ENCODE peak calls at places on chromosomes 13 and 19, in seven cellular contexts. One of them, this sample, is unnamed.

GRCh38 chr13:49690133-49690989 is 925 bp downstream of the EBPL start:
- DNase-seq in HCT116: no peak
- DNase-seq in SK-N-SH: peak
- DNase-seq in HepG2: peak
- DNase-seq in K562: peak
- DNase-seq in H1: no peak
- DNase-seq in GM12878: no peak
- DNase-seq in this sample: no peak

GRCh38 chr19:46402725-46403124 is 10.6 kb downstream of the CCDC8 start:
- DNase-seq in HCT116: no peak
- DNase-seq in SK-N-SH: no peak
- DNase-seq in HepG2: no peak
- DNase-seq in K562: no peak
- DNase-seq in H1: no peak
- DNase-seq in GM12878: no peak
- DNase-seq in this sample: no peak

GRCh38 chr13:92173254-92173653 is 774.8 kb downstream of the GPC5 start:
- DNase-seq in HCT116: no peak
- DNase-seq in SK-N-SH: no peak
- DNase-seq in HepG2: no peak
- DNase-seq in K562: no peak
- DNase-seq in H1: no peak
- DNase-seq in GM12878: no peak
- DNase-seq in this sample: no peak

GRCh38 chr19:55579766-55580621 is 654 bp downstream of the ZNF579 start:
- DNase-seq in HCT116: no peak
- DNase-seq in SK-N-SH: peak
- DNase-seq in HepG2: peak
- DNase-seq in K562: peak
- DNase-seq in H1: peak
- DNase-seq in GM12878: no peak
- DNase-seq in this sample: no peak

GRCh38 chr13:99689955-99690354 is 188.7 kb downstream of the TM9SF2 start:
- DNase-seq in HCT116: no peak
- DNase-seq in SK-N-SH: no peak
- DNase-seq in HepG2: no peak
- DNase-seq in K562: no peak
- DNase-seq in H1: no peak
- DNase-seq in GM12878: no peak
- DNase-seq in this sample: no peak

GRCh38 chr19:2055871-2056809 is 5.1 kb upstream of the MKNK2 start:
- DNase-seq in HCT116: peak
- DNase-seq in SK-N-SH: peak
- DNase-seq in HepG2: no peak
- DNase-seq in K562: no peak
- DNase-seq in H1: peak
- DNase-seq in GM12878: no peak
- DNase-seq in this sample: no peak

GRCh38 chr19:56710437-56710836 is 38.9 kb upstream of the ZNF835 start:
- DNase-seq in HCT116: no peak
- DNase-seq in SK-N-SH: no peak
- DNase-seq in HepG2: no peak
- DNase-seq in K562: no peak
- DNase-seq in H1: no peak
- DNase-seq in GM12878: no peak
- DNase-seq in this sample: no peak

GRCh38 chr13:109211616-109212015 is 574.8 kb downstream of the IRS2 start:
- DNase-seq in HCT116: peak
- DNase-seq in SK-N-SH: peak
- DNase-seq in HepG2: no peak
- DNase-seq in K562: no peak
- DNase-seq in H1: no peak
- DNase-seq in GM12878: no peak
- DNase-seq in this sample: peak

GRCh38 chr13:30818323-30818960 is 83.1 kb downstream of the ALOX5AP start:
- DNase-seq in HCT116: no peak
- DNase-seq in SK-N-SH: no peak
- DNase-seq in HepG2: no peak
- DNase-seq in K562: no peak
- DNase-seq in H1: no peak
- DNase-seq in GM12878: no peak
- DNase-seq in this sample: no peak

GRCh38 chr19:4098493-4098892 is 25.4 kb downstream of the MAP2K2 start:
- DNase-seq in HCT116: no peak
- DNase-seq in SK-N-SH: no peak
- DNase-seq in HepG2: no peak
- DNase-seq in K562: no peak
- DNase-seq in H1: no peak
- DNase-seq in GM12878: no peak
- DNase-seq in this sample: no peak

GRCh38 chr13:40370662-40371061 is 295.8 kb downstream of the FOXO1 start:
- DNase-seq in HCT116: no peak
- DNase-seq in SK-N-SH: no peak
- DNase-seq in HepG2: no peak
- DNase-seq in K562: no peak
- DNase-seq in H1: no peak
- DNase-seq in GM12878: no peak
- DNase-seq in this sample: no peak

GRCh38 chr13:67343777-67344176 is 113.6 kb upstream of the PCDH9 start:
- DNase-seq in HCT116: no peak
- DNase-seq in SK-N-SH: no peak
- DNase-seq in HepG2: no peak
- DNase-seq in K562: no peak
- DNase-seq in H1: no peak
- DNase-seq in GM12878: no peak
- DNase-seq in this sample: no peak

GRCh38 chr13:65594255-65594654 is 1635.9 kb downstream of the PCDH9 start:
- DNase-seq in HCT116: no peak
- DNase-seq in SK-N-SH: peak
- DNase-seq in HepG2: no peak
- DNase-seq in K562: no peak
- DNase-seq in H1: no peak
- DNase-seq in GM12878: no peak
- DNase-seq in this sample: no peak

GRCh38 chr13:106440846-106441245 is 94.6 kb downstream of the EFNB2 start:
- DNase-seq in HCT116: no peak
- DNase-seq in SK-N-SH: no peak
- DNase-seq in HepG2: no peak
- DNase-seq in K562: no peak
- DNase-seq in H1: no peak
- DNase-seq in GM12878: no peak
- DNase-seq in this sample: no peak

GRCh38 chr13:50989476-50989875 is 79.9 kb downstream of the RNASEH2B start:
- DNase-seq in HCT116: no peak
- DNase-seq in SK-N-SH: peak
- DNase-seq in HepG2: peak
- DNase-seq in K562: no peak
- DNase-seq in H1: no peak
- DNase-seq in GM12878: no peak
- DNase-seq in this sample: peak

GRCh38 chr19:8585894-8586750 is 8.9 kb upstream of the MYO1F start:
- DNase-seq in HCT116: peak
- DNase-seq in SK-N-SH: peak
- DNase-seq in HepG2: peak
- DNase-seq in K562: peak
- DNase-seq in H1: peak
- DNase-seq in GM12878: no peak
- DNase-seq in this sample: no peak

GRCh38 chr19:37362733-37363132 is 8.2 kb upstream of the ZNF527 start:
- DNase-seq in HCT116: no peak
- DNase-seq in SK-N-SH: peak
- DNase-seq in HepG2: peak
- DNase-seq in K562: peak
- DNase-seq in H1: peak
- DNase-seq in GM12878: no peak
- DNase-seq in this sample: peak

GRCh38 chr19:56217039-56217949 is 15.2 kb downstream of the ZSCAN5C start:
- DNase-seq in HCT116: no peak
- DNase-seq in SK-N-SH: peak
- DNase-seq in HepG2: no peak
- DNase-seq in K562: no peak
- DNase-seq in H1: peak
- DNase-seq in GM12878: no peak
- DNase-seq in this sample: no peak

GRCh38 chr19:40216013-40216776 is 2.0 kb downstream of the TTC9B start:
- DNase-seq in HCT116: no peak
- DNase-seq in SK-N-SH: no peak
- DNase-seq in HepG2: no peak
- DNase-seq in K562: no peak
- DNase-seq in H1: no peak
- DNase-seq in GM12878: no peak
- DNase-seq in this sample: no peak

GRCh38 chr19:1408300-1409203 is 1.2 kb downstream of the DAZAP1 start:
- DNase-seq in HCT116: no peak
- DNase-seq in SK-N-SH: peak
- DNase-seq in HepG2: no peak
- DNase-seq in K562: peak
- DNase-seq in H1: no peak
- DNase-seq in GM12878: no peak
- DNase-seq in this sample: no peak

GRCh38 chr19:3516675-3517207 is 10.6 kb downstream of the FZR1 start:
- DNase-seq in HCT116: no peak
- DNase-seq in SK-N-SH: peak
- DNase-seq in HepG2: no peak
- DNase-seq in K562: no peak
- DNase-seq in H1: no peak
- DNase-seq in GM12878: peak
- DNase-seq in this sample: no peak

GRCh38 chr19:53865918-53866696 is 1.6 kb upstream of the MYADM start:
- DNase-seq in HCT116: peak
- DNase-seq in SK-N-SH: peak
- DNase-seq in HepG2: peak
- DNase-seq in K562: peak
- DNase-seq in H1: peak
- DNase-seq in GM12878: no peak
- DNase-seq in this sample: no peak

GRCh38 chr19:33375760-33376159 is 2.3 kb downstream of the CEBPG start:
- DNase-seq in HCT116: no peak
- DNase-seq in SK-N-SH: no peak
- DNase-seq in HepG2: peak
- DNase-seq in K562: no peak
- DNase-seq in H1: no peak
- DNase-seq in GM12878: no peak
- DNase-seq in this sample: no peak

GRCh38 chr13:30334663-30335386 is 27.5 kb upstream of the KATNAL1 start:
- DNase-seq in HCT116: peak
- DNase-seq in SK-N-SH: peak
- DNase-seq in HepG2: peak
- DNase-seq in K562: peak
- DNase-seq in H1: peak
- DNase-seq in GM12878: no peak
- DNase-seq in this sample: no peak

GRCh38 chr13:30398601-30399072 is 23.7 kb upstream of the UBE2L5 start:
- DNase-seq in HCT116: no peak
- DNase-seq in SK-N-SH: no peak
- DNase-seq in HepG2: peak
- DNase-seq in K562: no peak
- DNase-seq in H1: no peak
- DNase-seq in GM12878: no peak
- DNase-seq in this sample: no peak

DNA sequence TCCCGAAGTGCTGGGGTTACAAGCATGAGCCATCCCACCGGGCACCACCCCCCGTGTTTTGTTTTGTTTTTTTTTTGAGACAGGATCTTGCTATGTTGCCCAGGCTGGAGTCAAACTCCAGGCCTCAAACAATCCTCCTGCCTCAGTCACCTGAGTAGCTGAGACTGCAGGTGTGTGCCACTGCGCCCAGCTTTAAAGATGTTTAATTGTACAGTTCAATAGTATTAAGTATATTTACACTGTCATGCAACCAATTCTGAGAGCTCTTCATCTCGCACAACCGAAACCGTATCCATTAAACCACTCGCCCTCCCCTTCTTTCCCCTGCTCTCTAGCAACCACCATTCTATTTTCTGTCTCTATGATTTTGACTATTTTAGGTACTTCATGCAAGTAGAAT is 15.6 kb downstream of the NUCB1 start:
- DNase-seq in HCT116: no peak
- DNase-seq in SK-N-SH: no peak
- DNase-seq in HepG2: no peak
- DNase-seq in K562: no peak
- DNase-seq in H1: no peak
- DNase-seq in GM12878: no peak
- DNase-seq in this sample: no peak
- TF ChIP-seq YY1 in HCT116: no peak
- TF ChIP-seq YY1 in SK-N-SH: no peak
- TF ChIP-seq YY1 in HepG2: no peak
- TF ChIP-seq YY1 in K562: no peak
- TF ChIP-seq YY1 in H1: no peak
- TF ChIP-seq YY1 in GM12878: no peak
- TF ChIP-seq YY1 in this sample: no peak

GRCh38 chr13:24216176-24216575 is 55.7 kb downstream of the SPATA13 start:
- DNase-seq in HCT116: no peak
- DNase-seq in SK-N-SH: no peak
- DNase-seq in HepG2: no peak
- DNase-seq in K562: no peak
- DNase-seq in H1: no peak
- DNase-seq in GM12878: no peak
- DNase-seq in this sample: no peak
- H3K4me3 ChIP-seq in HCT116: no peak
- H3K4me3 ChIP-seq in SK-N-SH: no peak
- H3K4me3 ChIP-seq in HepG2: no peak
- H3K4me3 ChIP-seq in K562: no peak
- H3K4me3 ChIP-seq in H1: no peak
- H3K4me3 ChIP-seq in GM12878: no peak
- H3K4me3 ChIP-seq in this sample: no peak

GRCh38 chr19:6056282-6056741 is 54.0 kb downstream of the RFX2 start:
- DNase-seq in HCT116: no peak
- DNase-seq in SK-N-SH: no peak
- DNase-seq in HepG2: peak
- DNase-seq in K562: no peak
- DNase-seq in H1: no peak
- DNase-seq in GM12878: no peak
- DNase-seq in this sample: no peak
- H3K9ac ChIP-seq in HCT116: no peak
- H3K9ac ChIP-seq in SK-N-SH: peak
- H3K9ac ChIP-seq in HepG2: peak
- H3K9ac ChIP-seq in K562: no peak
- H3K9ac ChIP-seq in H1: no peak
- H3K9ac ChIP-seq in GM12878: no peak
- H3K9ac ChIP-seq in this sample: no peak

GRCh38 chr19:6227941-6228325 is 51.8 kb downstream of the MLLT1 start:
- DNase-seq in HCT116: no peak
- DNase-seq in SK-N-SH: no peak
- DNase-seq in HepG2: no peak
- DNase-seq in K562: no peak
- DNase-seq in H1: no peak
- DNase-seq in GM12878: no peak
- DNase-seq in this sample: no peak

GRCh38 chr19:6228523-6229215 is 51.1 kb downstream of the MLLT1 start:
- DNase-seq in HCT116: no peak
- DNase-seq in SK-N-SH: no peak
- DNase-seq in HepG2: no peak
- DNase-seq in K562: no peak
- DNase-seq in H1: no peak
- DNase-seq in GM12878: no peak
- DNase-seq in this sample: no peak

GRCh38 chr19:6226444-6227155 is 53.2 kb downstream of the MLLT1 start:
- DNase-seq in HCT116: no peak
- DNase-seq in SK-N-SH: peak
- DNase-seq in HepG2: no peak
- DNase-seq in K562: no peak
- DNase-seq in H1: no peak
- DNase-seq in GM12878: no peak
- DNase-seq in this sample: no peak

GRCh38 chr19:6226012-6226411 is 53.8 kb downstream of the MLLT1 start:
- DNase-seq in HCT116: no peak
- DNase-seq in SK-N-SH: no peak
- DNase-seq in HepG2: no peak
- DNase-seq in K562: no peak
- DNase-seq in H1: no peak
- DNase-seq in GM12878: no peak
- DNase-seq in this sample: no peak

GRCh38 chr19:6227156-6227940 is 52.4 kb downstream of the MLLT1 start:
- DNase-seq in HCT116: no peak
- DNase-seq in SK-N-SH: peak
- DNase-seq in HepG2: no peak
- DNase-seq in K562: no peak
- DNase-seq in H1: no peak
- DNase-seq in GM12878: no peak
- DNase-seq in this sample: no peak
- TF ChIP-seq YY1 in HCT116: no peak
- TF ChIP-seq YY1 in SK-N-SH: no peak
- TF ChIP-seq YY1 in HepG2: no peak
- TF ChIP-seq YY1 in K562: no peak
- TF ChIP-seq YY1 in H1: no peak
- TF ChIP-seq YY1 in GM12878: no peak
- TF ChIP-seq YY1 in this sample: no peak